ENCODE peak calls at places on chromosomes 2 and 18, in nine cellular contexts. One of them, this sample, is unnamed.

GRCh38 chr18:75167759-75168211 is 41.2 kb downstream of the PTGR3 start:
- DNase-seq in colonic mucosa: no peak
- DNase-seq in myocyte: peak
- DNase-seq in choroid plexus epithelial cell: no peak
- DNase-seq in activated B cell treated with CpG ODN at 0.5 μM for 24 hours: no peak
- DNase-seq in T-helper 2 cell: no peak
- DNase-seq in ELR: no peak
- DNase-seq in left ventricle myocardium inferior: peak
- DNase-seq in type B pancreatic cell: no peak
- DNase-seq in this sample: no peak

GRCh38 chr2:148515170-148515569 is 129.4 kb upstream of the EPC2 start:
- DNase-seq in colonic mucosa: no peak
- DNase-seq in myocyte: no peak
- DNase-seq in choroid plexus epithelial cell: no peak
- DNase-seq in activated B cell treated with CpG ODN at 0.5 μM for 24 hours: no peak
- DNase-seq in T-helper 2 cell: no peak
- DNase-seq in ELR: no peak
- DNase-seq in left ventricle myocardium inferior: no peak
- DNase-seq in type B pancreatic cell: no peak
- DNase-seq in this sample: no peak

GRCh38 chr2:44450806-44451205 is 89.1 kb downstream of the CAMKMT start:
- DNase-seq in colonic mucosa: no peak
- DNase-seq in myocyte: peak
- DNase-seq in choroid plexus epithelial cell: no peak
- DNase-seq in activated B cell treated with CpG ODN at 0.5 μM for 24 hours: no peak
- DNase-seq in T-helper 2 cell: no peak
- DNase-seq in ELR: no peak
- DNase-seq in left ventricle myocardium inferior: no peak
- DNase-seq in type B pancreatic cell: no peak
- DNase-seq in this sample: no peak

GRCh38 chr2:88880441-88880953 is 189.0 kb downstream of the RPIA start:
- DNase-seq in colonic mucosa: peak
- DNase-seq in myocyte: peak
- DNase-seq in choroid plexus epithelial cell: peak
- DNase-seq in activated B cell treated with CpG ODN at 0.5 μM for 24 hours: no peak
- DNase-seq in T-helper 2 cell: no peak
- DNase-seq in ELR: peak
- DNase-seq in left ventricle myocardium inferior: no peak
- DNase-seq in type B pancreatic cell: no peak
- DNase-seq in this sample: peak

GRCh38 chr2:157327621-157328102 is 2.0 kb upstream of the ERMN start:
- DNase-seq in colonic mucosa: peak
- DNase-seq in myocyte: peak
- DNase-seq in choroid plexus epithelial cell: peak
- DNase-seq in activated B cell treated with CpG ODN at 0.5 μM for 24 hours: peak
- DNase-seq in T-helper 2 cell: peak
- DNase-seq in ELR: peak
- DNase-seq in left ventricle myocardium inferior: peak
- DNase-seq in type B pancreatic cell: peak
- DNase-seq in this sample: peak

GRCh38 chr18:26840965-26841364 is 24.5 kb downstream of the AQP4 start:
- DNase-seq in colonic mucosa: no peak
- DNase-seq in myocyte: no peak
- DNase-seq in choroid plexus epithelial cell: no peak
- DNase-seq in activated B cell treated with CpG ODN at 0.5 μM for 24 hours: no peak
- DNase-seq in T-helper 2 cell: no peak
- DNase-seq in ELR: no peak
- DNase-seq in left ventricle myocardium inferior: no peak
- DNase-seq in type B pancreatic cell: no peak
- DNase-seq in this sample: no peak

GRCh38 chr2:219453691-219454131 is 19.1 kb downstream of the SPEG start:
- DNase-seq in colonic mucosa: no peak
- DNase-seq in myocyte: peak
- DNase-seq in choroid plexus epithelial cell: peak
- DNase-seq in activated B cell treated with CpG ODN at 0.5 μM for 24 hours: no peak
- DNase-seq in T-helper 2 cell: no peak
- DNase-seq in ELR: peak
- DNase-seq in left ventricle myocardium inferior: peak
- DNase-seq in type B pancreatic cell: no peak
- DNase-seq in this sample: no peak

GRCh38 chr2:49490710-49491109 is 336.4 kb upstream of the FSHR start:
- DNase-seq in colonic mucosa: peak
- DNase-seq in myocyte: no peak
- DNase-seq in choroid plexus epithelial cell: no peak
- DNase-seq in activated B cell treated with CpG ODN at 0.5 μM for 24 hours: no peak
- DNase-seq in T-helper 2 cell: no peak
- DNase-seq in ELR: peak
- DNase-seq in left ventricle myocardium inferior: no peak
- DNase-seq in type B pancreatic cell: no peak
- DNase-seq in this sample: no peak

GRCh38 chr2:27095745-27096651 is 9.4 kb downstream of the KHK start:
- DNase-seq in colonic mucosa: peak
- DNase-seq in myocyte: peak
- DNase-seq in choroid plexus epithelial cell: peak
- DNase-seq in activated B cell treated with CpG ODN at 0.5 μM for 24 hours: no peak
- DNase-seq in T-helper 2 cell: peak
- DNase-seq in ELR: peak
- DNase-seq in left ventricle myocardium inferior: peak
- DNase-seq in type B pancreatic cell: no peak
- DNase-seq in this sample: no peak

GRCh38 chr2:133780099-133780996 is 212.1 kb upstream of the NCKAP5 start:
- DNase-seq in colonic mucosa: peak
- DNase-seq in myocyte: peak
- DNase-seq in choroid plexus epithelial cell: peak
- DNase-seq in activated B cell treated with CpG ODN at 0.5 μM for 24 hours: no peak
- DNase-seq in T-helper 2 cell: no peak
- DNase-seq in ELR: peak
- DNase-seq in left ventricle myocardium inferior: no peak
- DNase-seq in type B pancreatic cell: no peak
- DNase-seq in this sample: peak

GRCh38 chr2:85445316-85446295 is 27.1 kb downstream of the SH2D6 start:
- DNase-seq in colonic mucosa: no peak
- DNase-seq in myocyte: peak
- DNase-seq in choroid plexus epithelial cell: peak
- DNase-seq in activated B cell treated with CpG ODN at 0.5 μM for 24 hours: no peak
- DNase-seq in T-helper 2 cell: no peak
- DNase-seq in ELR: peak
- DNase-seq in left ventricle myocardium inferior: peak
- DNase-seq in type B pancreatic cell: no peak
- DNase-seq in this sample: no peak

GRCh38 chr2:232522014-232522854 is 2.0 kb downstream of the PRSS56 start:
- DNase-seq in colonic mucosa: peak
- DNase-seq in myocyte: peak
- DNase-seq in choroid plexus epithelial cell: peak
- DNase-seq in activated B cell treated with CpG ODN at 0.5 μM for 24 hours: peak
- DNase-seq in T-helper 2 cell: peak
- DNase-seq in ELR: peak
- DNase-seq in left ventricle myocardium inferior: peak
- DNase-seq in type B pancreatic cell: no peak
- DNase-seq in this sample: no peak

GRCh38 chr18:10403675-10404074 is 50.8 kb upstream of the APCDD1 start:
- DNase-seq in colonic mucosa: no peak
- DNase-seq in myocyte: no peak
- DNase-seq in choroid plexus epithelial cell: no peak
- DNase-seq in activated B cell treated with CpG ODN at 0.5 μM for 24 hours: no peak
- DNase-seq in T-helper 2 cell: no peak
- DNase-seq in ELR: no peak
- DNase-seq in left ventricle myocardium inferior: no peak
- DNase-seq in type B pancreatic cell: no peak
- DNase-seq in this sample: no peak

GRCh38 chr18:58290059-58290747 is 246.2 kb downstream of the NEDD4L start:
- DNase-seq in colonic mucosa: no peak
- DNase-seq in myocyte: no peak
- DNase-seq in choroid plexus epithelial cell: peak
- DNase-seq in activated B cell treated with CpG ODN at 0.5 μM for 24 hours: no peak
- DNase-seq in T-helper 2 cell: no peak
- DNase-seq in ELR: peak
- DNase-seq in left ventricle myocardium inferior: no peak
- DNase-seq in type B pancreatic cell: no peak
- DNase-seq in this sample: no peak

GRCh38 chr2:16666453-16666801 is 793 bp upstream of the CYRIA start:
- DNase-seq in colonic mucosa: no peak
- DNase-seq in myocyte: no peak
- DNase-seq in choroid plexus epithelial cell: peak
- DNase-seq in activated B cell treated with CpG ODN at 0.5 μM for 24 hours: no peak
- DNase-seq in T-helper 2 cell: no peak
- DNase-seq in ELR: peak
- DNase-seq in left ventricle myocardium inferior: no peak
- DNase-seq in type B pancreatic cell: no peak
- DNase-seq in this sample: no peak

GRCh38 chr18:35950628-35950982 is 21.9 kb upstream of the RMP24 start:
- DNase-seq in colonic mucosa: no peak
- DNase-seq in myocyte: no peak
- DNase-seq in choroid plexus epithelial cell: no peak
- DNase-seq in activated B cell treated with CpG ODN at 0.5 μM for 24 hours: no peak
- DNase-seq in T-helper 2 cell: no peak
- DNase-seq in ELR: no peak
- DNase-seq in left ventricle myocardium inferior: no peak
- DNase-seq in type B pancreatic cell: no peak
- DNase-seq in this sample: no peak

GRCh38 chr2:180679693-180680092 is 300.7 kb upstream of the UBE2E3 start:
- DNase-seq in colonic mucosa: no peak
- DNase-seq in myocyte: peak
- DNase-seq in choroid plexus epithelial cell: peak
- DNase-seq in activated B cell treated with CpG ODN at 0.5 μM for 24 hours: no peak
- DNase-seq in T-helper 2 cell: no peak
- DNase-seq in ELR: no peak
- DNase-seq in left ventricle myocardium inferior: no peak
- DNase-seq in type B pancreatic cell: no peak
- DNase-seq in this sample: no peak

GRCh38 chr2:217370391-217370790 is 510.5 kb upstream of the TNP1 start:
- DNase-seq in colonic mucosa: no peak
- DNase-seq in myocyte: peak
- DNase-seq in choroid plexus epithelial cell: peak
- DNase-seq in activated B cell treated with CpG ODN at 0.5 μM for 24 hours: no peak
- DNase-seq in T-helper 2 cell: no peak
- DNase-seq in ELR: peak
- DNase-seq in left ventricle myocardium inferior: no peak
- DNase-seq in type B pancreatic cell: no peak
- DNase-seq in this sample: peak